ENCODE peak calls at places on chromosomes 11 and 22, in nine cellular contexts. One of them, this sample, is unnamed.

GRCh38 chr11:133905677-133906156 is 51.1 kb downstream of the IGSF9B start:
- DNase-seq in suprapubic skin: peak; percentile 17
- DNase-seq in esophagus squamous epithelium: no peak
- DNase-seq in dorsolateral prefrontal cortex: no peak
- DNase-seq in fibroblast of mammary gland: no peak
- DNase-seq in AG04449: no peak
- DNase-seq in fibroblast of pulmonary artery: no peak
- DNase-seq in neuronal stem cell: no peak
- DNase-seq in lower leg skin: no peak
- DNase-seq in this sample: no peak

GRCh38 chr11:69293087-69293486 is 868 bp upstream of the MYEOV start:
- DNase-seq in suprapubic skin: no peak
- DNase-seq in esophagus squamous epithelium: no peak
- DNase-seq in dorsolateral prefrontal cortex: no peak
- DNase-seq in fibroblast of mammary gland: peak; percentile 20
- DNase-seq in AG04449: no peak
- DNase-seq in fibroblast of pulmonary artery: no peak
- DNase-seq in neuronal stem cell: no peak
- DNase-seq in lower leg skin: no peak
- DNase-seq in this sample: no peak

GRCh38 chr22:35894937-35895708 is 133.5 kb downstream of the RBFOX2 start:
- DNase-seq in suprapubic skin: no peak
- DNase-seq in esophagus squamous epithelium: no peak
- DNase-seq in dorsolateral prefrontal cortex: no peak
- DNase-seq in fibroblast of mammary gland: peak; percentile 79
- DNase-seq in AG04449: peak; percentile 62
- DNase-seq in fibroblast of pulmonary artery: peak; percentile 85
- DNase-seq in neuronal stem cell: no peak
- DNase-seq in lower leg skin: peak; percentile 36
- DNase-seq in this sample: no peak

GRCh38 chr11:10490398-10491232 is 35.6 kb downstream of the AMPD3 start:
- DNase-seq in suprapubic skin: peak; percentile 76
- DNase-seq in esophagus squamous epithelium: no peak
- DNase-seq in dorsolateral prefrontal cortex: peak; percentile 68
- DNase-seq in fibroblast of mammary gland: peak; percentile 100
- DNase-seq in AG04449: peak; percentile 26
- DNase-seq in fibroblast of pulmonary artery: peak; percentile 93
- DNase-seq in neuronal stem cell: peak; percentile 37
- DNase-seq in lower leg skin: peak; percentile 78
- DNase-seq in this sample: peak; percentile 89

GRCh38 chr11:3000032-3000961 is 8.2 kb upstream of the NAP1L4 start:
- DNase-seq in suprapubic skin: peak; percentile 70
- DNase-seq in esophagus squamous epithelium: no peak
- DNase-seq in dorsolateral prefrontal cortex: peak; percentile 97
- DNase-seq in fibroblast of mammary gland: peak; percentile 53
- DNase-seq in AG04449: no peak
- DNase-seq in fibroblast of pulmonary artery: peak; percentile 65
- DNase-seq in neuronal stem cell: no peak
- DNase-seq in lower leg skin: no peak
- DNase-seq in this sample: no peak

GRCh38 chr22:41532908-41533825 is 11.1 kb downstream of the POLR3H start:
- DNase-seq in suprapubic skin: no peak
- DNase-seq in esophagus squamous epithelium: no peak
- DNase-seq in dorsolateral prefrontal cortex: peak; percentile 71
- DNase-seq in fibroblast of mammary gland: peak; percentile 70
- DNase-seq in AG04449: no peak
- DNase-seq in fibroblast of pulmonary artery: peak; percentile 71
- DNase-seq in neuronal stem cell: peak; percentile 70
- DNase-seq in lower leg skin: no peak
- DNase-seq in this sample: no peak

GRCh38 chr11:792535-792821 is 2.6 kb upstream of the CEND1 start:
- DNase-seq in suprapubic skin: no peak
- DNase-seq in esophagus squamous epithelium: no peak
- DNase-seq in dorsolateral prefrontal cortex: no peak
- DNase-seq in fibroblast of mammary gland: no peak
- DNase-seq in AG04449: no peak
- DNase-seq in fibroblast of pulmonary artery: no peak
- DNase-seq in neuronal stem cell: no peak
- DNase-seq in lower leg skin: no peak
- DNase-seq in this sample: no peak

GRCh38 chr22:23070418-23071162 is at the start of gene GNAZ:
- DNase-seq in suprapubic skin: peak; percentile 70
- DNase-seq in esophagus squamous epithelium: no peak
- DNase-seq in dorsolateral prefrontal cortex: peak; percentile 23
- DNase-seq in fibroblast of mammary gland: no peak
- DNase-seq in AG04449: no peak
- DNase-seq in fibroblast of pulmonary artery: no peak
- DNase-seq in neuronal stem cell: peak; percentile 51
- DNase-seq in lower leg skin: no peak
- DNase-seq in this sample: no peak

GRCh38 chr22:31646186-31647019 is 15.6 kb downstream of the PISD start:
- DNase-seq in suprapubic skin: no peak
- DNase-seq in esophagus squamous epithelium: no peak
- DNase-seq in dorsolateral prefrontal cortex: no peak
- DNase-seq in fibroblast of mammary gland: peak; percentile 97
- DNase-seq in AG04449: peak; percentile 96
- DNase-seq in fibroblast of pulmonary artery: peak; percentile 95
- DNase-seq in neuronal stem cell: no peak
- DNase-seq in lower leg skin: no peak
- DNase-seq in this sample: peak; percentile 99

DNA sequence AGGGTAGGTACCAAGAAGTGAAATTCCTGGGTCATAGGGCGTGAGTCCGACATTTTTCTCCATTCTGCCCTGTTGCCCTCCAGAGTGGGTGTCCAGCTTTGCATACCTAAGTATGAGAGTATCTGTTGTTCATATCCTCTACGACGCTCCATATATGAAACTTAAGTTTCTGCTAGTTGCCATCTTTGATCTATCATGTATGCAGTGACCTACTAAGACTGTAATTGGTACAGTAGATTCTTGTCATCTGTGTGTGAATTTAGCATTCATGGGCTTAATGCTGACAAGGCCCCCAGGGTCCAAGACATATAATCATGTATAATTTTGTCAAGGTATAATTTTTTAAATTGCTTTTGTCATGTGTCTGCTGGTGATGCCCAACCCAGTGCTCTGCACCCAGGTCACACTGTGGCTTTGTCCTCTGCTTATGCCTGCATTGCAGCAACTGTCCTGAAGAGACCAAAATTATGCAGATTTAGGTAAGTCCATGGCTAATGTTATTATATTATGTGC is 12.1 kb downstream of the NEAT1 start:
- DNase-seq in suprapubic skin: no peak
- DNase-seq in esophagus squamous epithelium: no peak
- DNase-seq in dorsolateral prefrontal cortex: no peak
- DNase-seq in fibroblast of mammary gland: peak; percentile 48
- DNase-seq in AG04449: no peak
- DNase-seq in fibroblast of pulmonary artery: peak; percentile 50
- DNase-seq in neuronal stem cell: no peak
- DNase-seq in lower leg skin: peak; percentile 14
- DNase-seq in this sample: no peak
- H3K4me3 ChIP-seq in suprapubic skin: no peak overlapping the region
- H3K4me3 ChIP-seq in esophagus squamous epithelium: no peak overlapping the region
- H3K4me3 ChIP-seq in dorsolateral prefrontal cortex: peak overlapping the region; percentile 23
- H3K4me3 ChIP-seq in fibroblast of mammary gland: no peak overlapping the region
- H3K4me3 ChIP-seq in AG04449: peak overlapping the region; percentile 25
- H3K4me3 ChIP-seq in fibroblast of pulmonary artery: peak overlapping the region; percentile 33
- H3K4me3 ChIP-seq in neuronal stem cell: no peak overlapping the region
- H3K4me3 ChIP-seq in lower leg skin: no peak overlapping the region
- H3K4me3 ChIP-seq in this sample: peak overlapping the region; percentile 6

GRCh38 chr11:66409226-66409625 is 11.6 kb upstream of the NPAS4 start:
- DNase-seq in suprapubic skin: no peak
- DNase-seq in esophagus squamous epithelium: no peak
- DNase-seq in dorsolateral prefrontal cortex: no peak
- DNase-seq in fibroblast of mammary gland: no peak
- DNase-seq in AG04449: no peak
- DNase-seq in fibroblast of pulmonary artery: no peak
- DNase-seq in neuronal stem cell: no peak
- DNase-seq in lower leg skin: no peak
- DNase-seq in this sample: no peak

GRCh38 chr11:66411323-66411722 is 9.5 kb upstream of the NPAS4 start:
- DNase-seq in suprapubic skin: no peak
- DNase-seq in esophagus squamous epithelium: no peak
- DNase-seq in dorsolateral prefrontal cortex: no peak
- DNase-seq in fibroblast of mammary gland: no peak
- DNase-seq in AG04449: no peak
- DNase-seq in fibroblast of pulmonary artery: no peak
- DNase-seq in neuronal stem cell: no peak
- DNase-seq in lower leg skin: no peak
- DNase-seq in this sample: no peak

GRCh38 chr11:66407651-66408050 is 13.2 kb upstream of the NPAS4 start:
- DNase-seq in suprapubic skin: no peak
- DNase-seq in esophagus squamous epithelium: no peak
- DNase-seq in dorsolateral prefrontal cortex: no peak
- DNase-seq in fibroblast of mammary gland: no peak
- DNase-seq in AG04449: no peak
- DNase-seq in fibroblast of pulmonary artery: no peak
- DNase-seq in neuronal stem cell: no peak
- DNase-seq in lower leg skin: no peak
- DNase-seq in this sample: no peak

GRCh38 chr11:66410191-66410590 is 10.6 kb upstream of the NPAS4 start:
- DNase-seq in suprapubic skin: no peak
- DNase-seq in esophagus squamous epithelium: no peak
- DNase-seq in dorsolateral prefrontal cortex: no peak
- DNase-seq in fibroblast of mammary gland: no peak
- DNase-seq in AG04449: no peak
- DNase-seq in fibroblast of pulmonary artery: no peak
- DNase-seq in neuronal stem cell: no peak
- DNase-seq in lower leg skin: no peak
- DNase-seq in this sample: no peak

DNA sequence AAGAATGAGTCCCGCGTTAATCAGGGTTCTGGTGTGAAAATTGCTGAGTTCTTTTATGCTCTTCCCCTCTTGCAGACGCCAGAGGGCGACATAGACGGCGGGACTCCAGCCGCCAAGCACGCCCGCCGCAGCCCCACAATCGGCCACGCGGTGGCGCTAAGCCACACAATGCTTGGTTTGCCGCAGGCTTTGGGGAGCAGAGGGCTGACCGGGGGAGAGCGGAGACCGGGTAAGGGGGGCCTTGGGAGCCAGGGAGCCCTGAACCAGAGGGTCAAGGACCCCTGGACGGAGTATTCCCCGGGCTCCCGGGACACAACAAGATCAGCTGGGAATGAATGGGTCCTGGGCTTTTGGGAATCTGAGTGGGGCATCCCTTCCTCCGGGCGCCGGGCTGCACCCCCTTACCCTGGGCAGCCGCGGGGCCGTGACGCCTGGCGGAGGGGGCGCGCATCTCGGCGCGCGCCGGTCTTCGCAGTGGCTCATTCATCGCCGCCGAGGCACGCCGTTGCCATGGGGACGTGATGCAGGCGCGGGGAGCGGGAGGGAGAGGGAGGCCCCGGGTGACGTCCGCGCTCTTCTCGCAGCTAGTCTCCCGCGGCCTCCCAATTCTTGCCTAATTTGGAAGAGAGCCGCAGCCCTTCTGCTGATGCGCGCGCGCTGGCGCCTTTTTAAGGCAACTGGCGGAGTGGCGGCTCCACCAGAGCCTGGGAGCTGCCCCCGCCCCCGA is 12.2 kb upstream of the NPAS4 start:
- DNase-seq in suprapubic skin: peak; percentile 88
- DNase-seq in esophagus squamous epithelium: no peak
- DNase-seq in dorsolateral prefrontal cortex: peak; percentile 89
- DNase-seq in fibroblast of mammary gland: peak; percentile 88
- DNase-seq in AG04449: peak; percentile 61
- DNase-seq in fibroblast of pulmonary artery: peak; percentile 93
- DNase-seq in neuronal stem cell: peak; percentile 97
- DNase-seq in lower leg skin: peak; percentile 74
- DNase-seq in this sample: no peak
- H3K4me3 ChIP-seq in suprapubic skin: peak overlapping the region; percentile 42
- H3K4me3 ChIP-seq in esophagus squamous epithelium: peak overlapping the region; percentile 14
- H3K4me3 ChIP-seq in dorsolateral prefrontal cortex: peak overlapping the region; percentile 73
- H3K4me3 ChIP-seq in fibroblast of mammary gland: peak overlapping the region; percentile 34
- H3K4me3 ChIP-seq in AG04449: peak overlapping the region; percentile 59
- H3K4me3 ChIP-seq in fibroblast of pulmonary artery: peak overlapping the region; percentile 49
- H3K4me3 ChIP-seq in neuronal stem cell: peak overlapping the region; percentile 46
- H3K4me3 ChIP-seq in lower leg skin: no peak overlapping the region
- H3K4me3 ChIP-seq in this sample: no peak overlapping the region

GRCh38 chr11:125166347-125166841 is 1.8 kb downstream of the PKNOX2 start:
- DNase-seq in suprapubic skin: no peak
- DNase-seq in esophagus squamous epithelium: no peak
- DNase-seq in dorsolateral prefrontal cortex: no peak
- DNase-seq in fibroblast of mammary gland: no peak
- DNase-seq in AG04449: no peak
- DNase-seq in fibroblast of pulmonary artery: peak; percentile 33
- DNase-seq in neuronal stem cell: peak; percentile 24
- DNase-seq in lower leg skin: no peak
- DNase-seq in this sample: no peak

GRCh38 chr11:125168875-125169537 is 4.5 kb downstream of the PKNOX2 start:
- DNase-seq in suprapubic skin: no peak
- DNase-seq in esophagus squamous epithelium: no peak
- DNase-seq in dorsolateral prefrontal cortex: no peak
- DNase-seq in fibroblast of mammary gland: no peak
- DNase-seq in AG04449: no peak
- DNase-seq in fibroblast of pulmonary artery: peak; percentile 66
- DNase-seq in neuronal stem cell: no peak
- DNase-seq in lower leg skin: no peak
- DNase-seq in this sample: no peak

GRCh38 chr11:125166903-125167291 is 2.3 kb downstream of the PKNOX2 start:
- DNase-seq in suprapubic skin: no peak
- DNase-seq in esophagus squamous epithelium: no peak
- DNase-seq in dorsolateral prefrontal cortex: no peak
- DNase-seq in fibroblast of mammary gland: no peak
- DNase-seq in AG04449: no peak
- DNase-seq in fibroblast of pulmonary artery: no peak
- DNase-seq in neuronal stem cell: no peak
- DNase-seq in lower leg skin: no peak
- DNase-seq in this sample: no peak

GRCh38 chr11:125167954-125168821 is 3.6 kb downstream of the PKNOX2 start:
- DNase-seq in suprapubic skin: no peak
- DNase-seq in esophagus squamous epithelium: no peak
- DNase-seq in dorsolateral prefrontal cortex: no peak
- DNase-seq in fibroblast of mammary gland: peak; percentile 68
- DNase-seq in AG04449: peak; percentile 26
- DNase-seq in fibroblast of pulmonary artery: peak; percentile 35
- DNase-seq in neuronal stem cell: no peak
- DNase-seq in lower leg skin: no peak
- DNase-seq in this sample: no peak

GRCh38 chr11:125167292-125167953 is 2.9 kb downstream of the PKNOX2 start:
- DNase-seq in suprapubic skin: no peak
- DNase-seq in esophagus squamous epithelium: no peak
- DNase-seq in dorsolateral prefrontal cortex: no peak
- DNase-seq in fibroblast of mammary gland: no peak
- DNase-seq in AG04449: no peak
- DNase-seq in fibroblast of pulmonary artery: peak; percentile 55
- DNase-seq in neuronal stem cell: peak; percentile 86
- DNase-seq in lower leg skin: no peak
- DNase-seq in this sample: no peak
- H3K4me3 ChIP-seq in suprapubic skin: peak overlapping the region; percentile 67
- H3K4me3 ChIP-seq in esophagus squamous epithelium: no peak overlapping the region
- H3K4me3 ChIP-seq in dorsolateral prefrontal cortex: peak overlapping the region; percentile 78
- H3K4me3 ChIP-seq in fibroblast of mammary gland: no peak overlapping the region
- H3K4me3 ChIP-seq in AG04449: no peak overlapping the region
- H3K4me3 ChIP-seq in fibroblast of pulmonary artery: peak overlapping the region; percentile 70
- H3K4me3 ChIP-seq in neuronal stem cell: peak overlapping the region; percentile 77
- H3K4me3 ChIP-seq in lower leg skin: no peak overlapping the region
- H3K4me3 ChIP-seq in this sample: no peak overlapping the region

DNA sequence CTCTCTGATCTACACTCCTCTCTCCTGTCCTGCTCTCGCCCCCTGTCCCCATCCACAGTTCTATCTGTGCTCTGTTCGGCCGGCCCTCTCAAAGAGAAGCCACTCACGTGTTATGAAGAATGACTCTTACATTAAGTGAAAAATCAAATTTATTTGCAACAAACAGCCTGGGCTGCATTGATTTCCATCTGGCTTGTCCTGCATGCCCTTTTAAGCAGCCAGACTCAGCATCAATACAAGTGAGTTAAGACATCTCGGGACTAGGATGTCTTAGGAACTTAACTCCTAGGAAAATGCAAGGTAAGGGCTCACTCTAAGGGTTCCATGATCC is 373.5 kb downstream of the TENM4 start:
- DNase-seq in suprapubic skin: no peak
- DNase-seq in esophagus squamous epithelium: no peak
- DNase-seq in dorsolateral prefrontal cortex: no peak
- DNase-seq in fibroblast of mammary gland: no peak
- DNase-seq in AG04449: no peak
- DNase-seq in fibroblast of pulmonary artery: no peak
- DNase-seq in neuronal stem cell: no peak
- DNase-seq in lower leg skin: no peak
- DNase-seq in this sample: no peak
- H3K4me3 ChIP-seq in suprapubic skin: no peak overlapping the region
- H3K4me3 ChIP-seq in esophagus squamous epithelium: no peak overlapping the region
- H3K4me3 ChIP-seq in dorsolateral prefrontal cortex: no peak overlapping the region
- H3K4me3 ChIP-seq in fibroblast of mammary gland: no peak overlapping the region
- H3K4me3 ChIP-seq in AG04449: no peak overlapping the region
- H3K4me3 ChIP-seq in fibroblast of pulmonary artery: no peak overlapping the region
- H3K4me3 ChIP-seq in neuronal stem cell: no peak overlapping the region
- H3K4me3 ChIP-seq in lower leg skin: no peak overlapping the region
- H3K4me3 ChIP-seq in this sample: no peak overlapping the region